ENCODE peak calls at places on chromosomes 13 and 19, in nine cellular contexts. R is dorsolateral prefrontal cortex, W is left ventricle myocardium inferior, X is ovary, Y is aorta, T is adrenal gland, H is IMR-90, J is endodermal cell, S is WERI-Rb-1. P is an unnamed sample.

GRCh38 chr13:82654851-82655517 is 1227.3 kb downstream of the SLITRK1 start:
- DNase-seq in X (peak), Y (peak), T (peak), J (no peak), W (peak), S (no peak), H (peak), R (no peak), P (peak)

GRCh38 chr19:58561373-58562125 is 3.1 kb upstream of the UBE2M start:
- DNase-seq in T (no peak), R (no peak), Y (no peak), J (no peak), S (no peak), H (no peak), W (no peak), X (no peak), P (no peak)

GRCh38 chr13:50334944-50335343 is 319.7 kb downstream of the KCNRG start:
- DNase-seq in Y (no peak), X (no peak), S (no peak), R (no peak), H (peak), W (no peak), J (no peak), T (no peak), P (no peak)

GRCh38 chr13:33910267-33910666 is 92.3 kb downstream of the RFC3 start:
- DNase-seq in T (no peak), W (no peak), X (no peak), Y (no peak), R (no peak), H (no peak), J (no peak), S (no peak), P (no peak)

GRCh38 chr13:79405501-79405830 is 589 bp downstream of the RBM26 start:
- DNase-seq in X (no peak), H (no peak), T (no peak), Y (no peak), R (no peak), S (no peak), J (no peak), W (no peak), P (no peak)

GRCh38 chr13:24167666-24168391 is 7.3 kb downstream of the SPATA13 start:
- DNase-seq in R (no peak), Y (no peak), H (no peak), W (no peak), X (no peak), J (peak), T (peak), S (no peak), P (no peak)

GRCh38 chr13:27200413-27201066 is 28.9 kb upstream of the USP12 start:
- DNase-seq in H (no peak), R (no peak), W (no peak), T (no peak), Y (no peak), J (no peak), X (no peak), S (no peak), P (no peak)

GRCh38 chr13:97212540-97213146 is 9.5 kb upstream of the MBNL2 start:
- DNase-seq in W (no peak), H (peak), R (no peak), J (peak), S (peak), T (peak), Y (no peak), X (no peak), P (no peak)

GRCh38 chr19:19470579-19470978 is 44.8 kb downstream of the TSSK6 start:
- DNase-seq in X (no peak), Y (no peak), H (no peak), W (no peak), T (no peak), R (no peak), J (no peak), S (no peak), P (no peak)

GRCh38 chr19:8610041-8610927 is at the start of gene ADAMTS10:
- DNase-seq in X (peak), H (peak), T (peak), S (peak), W (peak), Y (peak), J (peak), R (peak), P (peak)

GRCh38 chr19:38401148-38401547 is 1.7 kb upstream of the FAM98C start:
- DNase-seq in T (no peak), H (peak), X (no peak), S (no peak), Y (no peak), R (no peak), J (no peak), W (no peak), P (no peak)

GRCh38 chr13:93963266-93964131 is 516.0 kb downstream of the DCT start:
- DNase-seq in W (no peak), T (no peak), X (no peak), J (no peak), R (no peak), S (no peak), Y (no peak), H (peak), P (no peak)

GRCh38 chr13:95643471-95643813 is 1.1 kb downstream of the DZIP1 start:
- DNase-seq in T (no peak), R (no peak), S (peak), Y (no peak), J (peak), X (peak), W (no peak), H (peak), P (no peak)

GRCh38 chr13:63274772-63275171 is 1859.1 kb upstream of the PCDH20 start:
- DNase-seq in T (no peak), R (no peak), S (no peak), H (no peak), J (no peak), Y (no peak), X (no peak), W (no peak), P (no peak)

GRCh38 chr13:113155982-113156655 is 2.3 kb upstream of the PROZ start:
- DNase-seq in H (no peak), S (no peak), R (no peak), J (no peak), W (no peak), X (no peak), Y (no peak), T (peak), P (no peak)

GRCh38 chr13:67227131-67227983 is 2.8 kb downstream of the PCDH9 start:
- DNase-seq in H (no peak), T (no peak), S (no peak), W (no peak), Y (peak), J (no peak), X (no peak), R (no peak), P (no peak)

GRCh38 chr19:12995596-12996541 is 594 bp downstream of the NFIX start:
- DNase-seq in J (no peak), R (no peak), H (peak), W (no peak), S (no peak), T (peak), X (peak), Y (peak), P (no peak)

GRCh38 chr13:44730099-44730498 is 154.0 kb upstream of the TSC22D1 start:
- DNase-seq in J (no peak), W (no peak), X (no peak), S (no peak), T (no peak), Y (no peak), H (no peak), R (no peak), P (no peak)

GRCh38 chr19:8446055-8446709 is 1.4 kb downstream of the HNRNPM start:
- DNase-seq in Y (no peak), H (no peak), R (no peak), W (no peak), X (no peak), S (no peak), J (no peak), T (no peak), P (peak)

GRCh38 chr13:97199451-97199850 is 22.7 kb upstream of the MBNL2 start:
- DNase-seq in J (no peak), Y (no peak), R (no peak), H (no peak), S (no peak), W (no peak), T (no peak), X (no peak), P (no peak)

GRCh38 chr19:5246554-5247155 is 94.0 kb downstream of the PTPRS start:
- DNase-seq in T (no peak), H (no peak), S (no peak), W (no peak), Y (no peak), X (no peak), R (no peak), J (no peak), P (no peak)

DNA sequence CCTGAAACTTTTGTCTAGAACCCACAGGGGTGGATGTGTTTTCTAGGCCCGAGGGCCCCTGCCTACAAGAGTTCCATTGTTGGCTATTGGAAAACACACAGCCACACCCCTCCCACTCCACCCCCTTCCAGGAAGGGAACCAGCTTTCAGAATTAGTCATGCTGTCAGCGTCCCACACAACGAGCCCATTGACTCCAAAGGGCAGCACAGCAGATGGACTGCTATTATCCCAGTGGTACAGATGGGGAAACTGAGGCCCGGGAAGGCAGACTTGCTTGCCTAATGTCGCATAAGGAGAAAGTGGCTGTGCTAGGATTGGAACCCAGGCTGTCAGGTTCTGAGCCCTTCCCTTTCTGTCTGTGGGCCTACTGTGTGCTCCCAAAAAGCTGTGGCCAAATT is 8.1 kb upstream of the FXYD3 start:
- DNase-seq in R (peak), T (no peak), J (no peak), Y (no peak), X (no peak), S (no peak), H (no peak), W (no peak), P (no peak)
- H3K27ac ChIP-seq in R (peak), T (no peak), J (no peak), Y (no peak), X (no peak), S (no peak), H (no peak), W (peak), P (no peak)

GRCh38 chr19:47228937-47229673 is 1.9 kb downstream of the BBC3 start:
- DNase-seq in W (no peak), S (no peak), H (peak), Y (no peak), R (no peak), J (peak), T (no peak), X (no peak), P (peak)

GRCh38 chr19:47228168-47228936 is 2.6 kb downstream of the BBC3 start:
- DNase-seq in S (peak), Y (peak), X (peak), J (peak), R (no peak), H (peak), W (peak), T (peak), P (peak)

GRCh38 chr19:47225746-47226425 is 5.1 kb downstream of the BBC3 start:
- DNase-seq in J (peak), T (peak), H (peak), S (peak), R (peak), Y (peak), W (peak), X (peak), P (peak)

GRCh38 chr19:47226426-47227346 is 4.3 kb downstream of the BBC3 start:
- DNase-seq in W (peak), X (peak), R (no peak), S (peak), Y (peak), H (peak), T (peak), J (no peak), P (peak)

DNA sequence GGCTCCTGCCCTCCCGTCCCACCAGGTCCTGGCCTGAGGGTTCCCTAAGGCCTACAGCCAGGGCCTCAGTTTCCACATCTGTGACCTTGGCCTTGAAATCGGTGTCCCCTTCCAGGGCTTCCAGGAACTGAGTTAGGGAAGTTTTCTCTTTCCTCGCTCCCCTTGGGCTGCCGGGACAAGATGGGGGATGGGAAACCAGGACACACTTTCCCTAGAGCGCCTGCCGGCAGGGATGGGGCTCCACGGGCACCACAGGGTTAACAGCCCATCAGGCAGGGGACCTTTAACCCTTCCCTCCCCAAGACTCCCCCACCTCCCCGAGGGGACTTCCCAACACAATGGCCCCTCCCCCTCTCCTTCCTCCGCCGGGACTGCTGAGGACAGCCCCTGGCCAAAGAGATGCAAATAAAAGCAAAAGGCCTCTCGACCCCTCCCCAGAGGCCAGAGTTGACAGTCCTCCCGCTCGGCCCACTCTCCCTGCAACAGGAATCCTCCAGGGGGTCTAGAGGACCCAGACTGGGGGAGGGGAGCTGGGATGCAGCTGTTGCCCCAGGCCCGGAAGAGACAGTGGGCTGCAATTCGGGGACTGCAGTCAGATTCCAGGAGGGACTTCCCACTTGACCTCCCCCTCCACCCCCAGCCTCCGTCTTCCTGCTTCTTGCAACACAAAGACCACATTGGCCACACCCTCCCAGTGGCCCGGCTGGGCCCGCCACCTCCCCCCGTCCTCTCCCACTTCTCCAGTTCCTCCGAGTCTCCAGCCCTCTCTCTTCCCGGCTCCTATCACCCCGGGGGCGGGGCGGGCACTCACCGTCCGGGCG is 3.4 kb downstream of the BBC3 start:
- DNase-seq in J (peak), R (peak), T (peak), X (peak), S (peak), Y (peak), W (peak), H (peak), P (peak)
- H3K4me3 ChIP-seq in J (peak), R (peak), T (no peak), X (peak), S (peak), Y (peak), W (peak), H (peak), P (peak)

GRCh38 chr19:46289724-46290619 is 6.9 kb upstream of the HIF3A start:
- DNase-seq in T (no peak), Y (no peak), H (no peak), W (no peak), S (no peak), X (no peak), R (no peak), J (no peak), P (no peak)

GRCh38 chr19:46288896-46289588 is 7.8 kb upstream of the HIF3A start:
- DNase-seq in W (peak), T (peak), R (no peak), H (peak), Y (no peak), J (no peak), X (peak), S (no peak), P (peak)

GRCh38 chr19:46287585-46287984 is 9.3 kb upstream of the HIF3A start:
- DNase-seq in R (no peak), H (no peak), X (no peak), J (no peak), Y (no peak), T (no peak), W (no peak), S (no peak), P (no peak)

GRCh38 chr19:46283771-46284170 is 13.1 kb upstream of the HIF3A start:
- DNase-seq in H (no peak), W (no peak), S (no peak), J (no peak), T (no peak), R (no peak), Y (no peak), X (no peak), P (no peak)

GRCh38 chr19:46284635-46285034 is 12.2 kb upstream of the HIF3A start:
- DNase-seq in H (no peak), J (no peak), R (no peak), X (no peak), S (no peak), Y (no peak), W (no peak), T (no peak), P (no peak)
- H3K27ac ChIP-seq in H (no peak), J (no peak), R (no peak), X (no peak), S (no peak), Y (no peak), W (peak), T (no peak), P (no peak)

GRCh38 chr19:48635263-48635965 is 1.8 kb downstream of the DBP start:
- DNase-seq in H (no peak), R (no peak), T (peak), W (peak), Y (peak), X (peak), J (peak), S (peak), P (peak)
- H3K4me3 ChIP-seq in H (peak), R (peak), T (no peak), W (peak), Y (peak), X (peak), J (peak), S (peak), P (peak)

DNA sequence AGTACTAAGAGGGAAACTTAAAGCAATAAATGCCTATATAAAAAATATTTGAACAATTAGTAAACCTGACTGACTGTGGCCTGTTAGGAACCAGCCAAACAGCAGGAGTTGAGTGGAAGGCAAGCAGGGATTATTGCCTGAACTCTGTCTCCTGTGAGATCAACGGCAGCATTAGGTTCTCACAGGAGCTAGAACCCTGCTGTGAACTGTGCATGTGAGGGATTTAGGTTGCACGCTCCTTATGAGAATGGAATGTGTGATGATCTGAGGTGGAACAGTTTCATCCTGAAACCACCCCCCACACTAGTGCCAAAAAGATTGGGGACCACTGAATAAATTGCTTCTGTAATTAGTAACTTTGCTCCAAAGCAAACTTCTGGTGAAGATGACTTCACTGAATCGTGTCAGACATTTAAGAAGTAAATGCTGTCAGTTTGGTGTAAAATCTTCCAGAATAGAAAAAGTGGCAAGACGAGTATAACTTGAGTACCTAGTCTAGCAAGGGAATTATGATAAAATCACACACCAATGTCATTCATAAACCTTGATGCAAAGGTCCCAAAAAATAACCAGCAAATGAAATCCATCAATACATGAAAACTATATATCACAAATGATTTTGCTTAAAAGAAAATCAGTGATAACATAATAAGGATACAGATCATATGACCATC is 53.8 kb downstream of the SLC6A16 start:
- DNase-seq in S (peak), X (no peak), R (no peak), H (no peak), W (no peak), T (no peak), J (no peak), Y (no peak), P (no peak)
- H3K27ac ChIP-seq in S (no peak), X (no peak), R (no peak), H (no peak), W (no peak), T (no peak), J (no peak), Y (no peak), P (no peak)